ENCODE peak calls at places on chromosomes 7 and 10, in eight cellular contexts. A, O, P, B, M, X, D and F are unnamed samples.

GRCh38 chr10:110971638-110972037 is 52.2 kb downstream of the SHOC2 start:
- DNase-seq in A (no peak), O (no peak), P (no peak), B (no peak), M (no peak), X (no peak), D (no peak), F (no peak)

GRCh38 chr10:117441812-117442443 is 66.7 kb upstream of the PDZD8 start:
- DNase-seq in A (peak; percentile 26), O (no peak), P (no peak), B (no peak), M (no peak), X (no peak), D (no peak), F (no peak)

GRCh38 chr7:24741691-24742639 is 15.3 kb downstream of the GSDME start:
- DNase-seq in A (no peak), O (no peak), P (no peak), B (no peak), M (peak; percentile 99), X (peak; percentile 80), D (no peak), F (no peak)

GRCh38 chr10:88243847-88244730 is 339.0 kb downstream of the RNLS start:
- DNase-seq in A (no peak), O (peak; percentile 87), P (no peak), B (no peak), M (peak; percentile 87), X (peak; percentile 48), D (peak; percentile 28), F (peak; percentile 6)

GRCh38 chr10:128186959-128187787 is 61.0 kb upstream of the MKI67 start:
- DNase-seq in A (no peak), O (no peak), P (no peak), B (no peak), M (no peak), X (no peak), D (no peak), F (no peak)

GRCh38 chr7:4237296-4238235 is 444.5 kb upstream of the FOXK1 start:
- DNase-seq in A (no peak), O (no peak), P (no peak), B (peak; percentile 58), M (no peak), X (no peak), D (no peak), F (no peak)

GRCh38 chr10:113709221-113709838 is 29.6 kb downstream of the CASP7 start:
- DNase-seq in A (no peak), O (no peak), P (no peak), B (no peak), M (peak; percentile 85), X (peak; percentile 65), D (no peak), F (no peak)

GRCh38 chr7:5691536-5692090 is 89.8 kb downstream of the RNF216 start:
- DNase-seq in A (no peak), O (no peak), P (no peak), B (no peak), M (no peak), X (no peak), D (no peak), F (no peak)

GRCh38 chr7:124101173-124101768 is 68.4 kb upstream of the TMEM229A start:
- DNase-seq in A (peak; percentile 29), O (no peak), P (peak; percentile 26), B (no peak), M (peak; percentile 10), X (no peak), D (no peak), F (peak; percentile 43)

GRCh38 chr7:105877736-105878135 is 1.3 kb upstream of the ATXN7L1 start:
- DNase-seq in A (no peak), O (no peak), P (no peak), B (no peak), M (no peak), X (no peak), D (no peak), F (no peak)

GRCh38 chr10:4541292-4541691 is 284.7 kb upstream of the AKR1E2 start:
- DNase-seq in A (no peak), O (no peak), P (no peak), B (no peak), M (peak; percentile 90), X (peak; percentile 36), D (peak; percentile 35), F (peak; percentile 53)

GRCh38 chr10:121070671-121071070 is 219.5 kb downstream of the WDR11 start:
- DNase-seq in A (no peak), O (no peak), P (no peak), B (no peak), M (no peak), X (no peak), D (no peak), F (no peak)

GRCh38 chr7:93622036-93622714 is 47.7 kb upstream of the CALCR start:
- DNase-seq in A (peak; percentile 32), O (no peak), P (peak; percentile 2), B (no peak), M (peak; percentile 8), X (no peak), D (no peak), F (peak; percentile 20)
- TF ChIP-seq CTCF in A (peak; percentile 48), O (peak; percentile 31), P (peak; percentile 62), B (peak; percentile 78), M (peak; percentile 27), X (peak; percentile 37), D (no peak), F (peak; percentile 59)

DNA sequence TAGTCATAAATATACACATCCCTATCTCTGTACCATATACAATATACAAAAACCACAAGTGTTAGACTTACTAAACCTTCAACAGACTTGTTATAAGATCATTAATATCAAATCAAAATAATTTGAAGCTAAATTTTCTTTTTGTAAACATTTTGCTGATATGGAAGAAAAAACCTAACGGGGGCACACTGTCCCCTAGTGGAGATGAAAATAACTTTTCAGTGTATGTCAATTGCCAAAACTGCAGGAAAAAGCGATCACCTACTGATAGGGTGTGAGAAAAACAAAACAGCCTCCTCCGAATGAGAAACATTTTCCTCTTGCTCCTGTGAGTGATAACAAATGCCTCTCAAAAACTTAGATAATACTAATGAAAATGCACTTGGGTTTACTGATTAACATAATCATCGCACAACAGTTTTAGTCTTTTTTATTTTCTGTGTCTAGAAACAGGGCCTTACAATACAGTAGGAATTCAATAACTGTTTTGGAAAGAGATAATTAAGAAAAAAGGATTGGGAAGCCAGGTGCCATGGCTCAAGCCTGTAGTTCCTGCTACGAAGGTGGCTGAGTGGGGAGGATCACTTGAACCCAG is 322.7 kb downstream of the CRPPA start:
- DNase-seq in A (no peak), O (no peak), P (no peak), B (no peak), M (peak; percentile 16), X (no peak), D (no peak), F (peak; percentile 63)
- TF ChIP-seq CTCF in A (peak; percentile 48), O (peak; percentile 48), P (peak; percentile 66), B (peak; percentile 82), M (peak; percentile 76), X (peak; percentile 88), D (no peak), F (peak; percentile 93)

GRCh38 chr10:1102392-1102791 is 46.2 kb downstream of the WDR37 start:
- DNase-seq in A (no peak), O (no peak), P (no peak), B (no peak), M (peak; percentile 24), X (no peak), D (no peak), F (no peak)

GRCh38 chr10:1102836-1103235 is 46.7 kb downstream of the WDR37 start:
- DNase-seq in A (no peak), O (no peak), P (no peak), B (no peak), M (peak; percentile 61), X (no peak), D (no peak), F (no peak)

GRCh38 chr10:1100143-1100542 is 44.0 kb downstream of the WDR37 start:
- DNase-seq in A (no peak), O (no peak), P (no peak), B (no peak), M (no peak), X (no peak), D (no peak), F (no peak)

GRCh38 chr10:1101946-1102345 is 45.8 kb downstream of the WDR37 start:
- DNase-seq in A (no peak), O (no peak), P (no peak), B (no peak), M (no peak), X (no peak), D (no peak), F (no peak)

GRCh38 chr10:1100691-1101368 is 44.6 kb downstream of the WDR37 start:
- DNase-seq in A (no peak), O (no peak), P (no peak), B (no peak), M (no peak), X (no peak), D (no peak), F (no peak)
- TF ChIP-seq CTCF in A (no peak), O (no peak), P (no peak), B (peak; percentile 39), M (no peak), X (no peak), D (no peak), F (no peak)

GRCh38 chr7:83270407-83270806 is 107.7 kb upstream of the PCLO start:
- DNase-seq in A (no peak), O (no peak), P (no peak), B (no peak), M (no peak), X (no peak), D (no peak), F (no peak)

GRCh38 chr7:83273699-83274098 is 111.0 kb upstream of the PCLO start:
- DNase-seq in A (no peak), O (no peak), P (no peak), B (no peak), M (no peak), X (no peak), D (no peak), F (no peak)

GRCh38 chr7:83267141-83267631 is 104.5 kb upstream of the PCLO start:
- DNase-seq in A (no peak), O (no peak), P (no peak), B (no peak), M (no peak), X (no peak), D (no peak), F (no peak)

GRCh38 chr7:83276250-83276649 is 113.6 kb upstream of the PCLO start:
- DNase-seq in A (no peak), O (no peak), P (no peak), B (no peak), M (no peak), X (no peak), D (no peak), F (no peak)

DNA sequence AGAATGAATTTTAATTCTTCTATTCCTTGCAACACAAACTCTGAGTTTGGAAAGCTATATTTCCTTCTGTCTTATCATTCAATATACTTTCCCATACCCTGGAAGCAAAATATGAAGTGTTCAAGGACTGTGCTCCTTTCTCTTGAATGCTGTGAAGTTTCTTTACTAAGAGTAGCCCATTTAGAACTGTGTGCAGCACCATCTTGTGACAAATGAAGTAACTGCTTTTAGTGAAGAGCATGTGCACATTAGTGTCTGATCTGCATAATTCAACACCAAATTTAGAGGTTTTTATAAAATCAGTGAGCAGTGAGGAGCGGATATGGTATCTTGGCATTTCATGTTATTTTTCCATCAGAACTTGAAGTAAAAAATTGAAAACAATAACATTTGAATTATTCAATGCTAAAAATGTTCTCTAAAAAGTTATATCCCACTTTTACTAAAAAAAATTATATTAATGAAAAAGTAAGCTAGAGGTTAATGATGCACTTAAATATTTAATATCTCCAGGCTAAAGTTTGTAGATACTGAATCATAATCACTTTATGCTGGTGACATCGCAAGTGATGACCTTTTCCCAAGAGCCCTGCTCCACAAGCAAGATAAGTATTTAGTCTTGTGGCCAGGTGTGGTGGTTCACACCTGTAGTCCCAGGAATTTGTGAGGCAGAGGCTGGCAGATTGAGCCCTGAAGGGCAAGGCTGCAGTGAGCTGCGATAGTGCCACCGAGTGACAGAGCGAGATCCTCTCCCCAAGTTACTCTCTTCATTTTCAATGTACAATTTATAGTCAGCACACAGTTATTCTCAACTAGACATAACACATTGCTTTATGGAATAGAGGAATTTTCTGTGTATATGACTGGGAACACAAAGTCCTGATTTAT is 108.8 kb upstream of the PCLO start:
- DNase-seq in A (peak; percentile 16), O (no peak), P (no peak), B (no peak), M (peak; percentile 19), X (peak; percentile 1), D (no peak), F (no peak)
- TF ChIP-seq CTCF in A (peak; percentile 15), O (peak; percentile 49), P (peak; percentile 68), B (peak; percentile 86), M (peak; percentile 27), X (peak; percentile 44), D (no peak), F (no peak)